ENCODE peak calls at places on chromosomes 13 and 19, in eight cellular contexts. T, Y, X, H, P, G, F and D are unnamed samples.

GRCh38 chr19:33529094-33529676 is 7.6 kb upstream of the PEPD start:
- DNase-seq in T (no peak), Y (no peak), X (no peak), H (no peak), P (no peak), G (no peak), F (no peak), D (no peak)

GRCh38 chr13:96871470-96871869 is 122.8 kb downstream of the OXGR1 start:
- DNase-seq in T (no peak), Y (no peak), X (no peak), H (no peak), P (no peak), G (no peak), F (no peak), D (no peak)

GRCh38 chr19:38336638-38337359 is 1.2 kb downstream of the CATSPERG start:
- DNase-seq in T (peak; percentile 97), Y (peak; percentile 93), X (peak; percentile 89), H (peak; percentile 99), P (peak; percentile 93), G (peak; percentile 91), F (peak; percentile 97), D (peak; percentile 97)

GRCh38 chr19:50317115-50317514 is 12.1 kb downstream of the KCNC3 start:
- DNase-seq in T (no peak), Y (no peak), X (no peak), H (peak; percentile 4), P (no peak), G (no peak), F (no peak), D (no peak)

GRCh38 chr19:32405431-32406160 is at the start of gene DPY19L3:
- DNase-seq in T (peak; percentile 97), Y (peak; percentile 99), X (peak; percentile 53), H (peak; percentile 97), P (peak; percentile 96), G (peak; percentile 92), F (peak; percentile 95), D (peak; percentile 99)

GRCh38 chr19:10079031-10079453 is 7.1 kb upstream of the SHFL start:
- DNase-seq in T (peak; percentile 76), Y (no peak), X (no peak), H (no peak), P (no peak), G (no peak), F (no peak), D (no peak)

GRCh38 chr13:71661921-71662320 is 205.1 kb downstream of the DACH1 start:
- DNase-seq in T (no peak), Y (no peak), X (no peak), H (no peak), P (no peak), G (no peak), F (no peak), D (no peak)

GRCh38 chr13:78599911-78600310 is 3.4 kb downstream of the POU4F1 start:
- DNase-seq in T (no peak), Y (no peak), X (no peak), H (no peak), P (no peak), G (no peak), F (no peak), D (no peak)

GRCh38 chr19:14218615-14219330 is 12.8 kb upstream of the ADGRL1 start:
- DNase-seq in T (no peak), Y (no peak), X (no peak), H (no peak), P (no peak), G (no peak), F (no peak), D (no peak)

GRCh38 chr13:44223785-44224432 is 149.7 kb upstream of the SERP2 start:
- DNase-seq in T (no peak), Y (no peak), X (no peak), H (no peak), P (no peak), G (no peak), F (no peak), D (no peak)

GRCh38 chr19:45638930-45639729 is at the start of gene EML2:
- DNase-seq in T (peak; percentile 68), Y (peak; percentile 84), X (no peak), H (peak; percentile 83), P (peak; percentile 49), G (no peak), F (peak; percentile 89), D (peak; percentile 95)

GRCh38 chr13:26967119-26968038 is 204.2 kb downstream of the USP12 start:
- DNase-seq in T (no peak), Y (no peak), X (no peak), H (no peak), P (no peak), G (no peak), F (no peak), D (no peak)

GRCh38 chr19:6800991-6801396 is 28.5 kb downstream of the VAV1 start:
- DNase-seq in T (no peak), Y (no peak), X (peak; percentile 75), H (no peak), P (no peak), G (no peak), F (peak; percentile 42), D (no peak)

GRCh38 chr13:37615271-37615670 is 16.7 kb upstream of the POSTN start:
- DNase-seq in T (no peak), Y (no peak), X (no peak), H (no peak), P (no peak), G (no peak), F (no peak), D (no peak)

GRCh38 chr13:21208755-21209154 is 32.3 kb downstream of the MRPL57 start:
- DNase-seq in T (no peak), Y (no peak), X (no peak), H (no peak), P (no peak), G (no peak), F (no peak), D (no peak)

DNA sequence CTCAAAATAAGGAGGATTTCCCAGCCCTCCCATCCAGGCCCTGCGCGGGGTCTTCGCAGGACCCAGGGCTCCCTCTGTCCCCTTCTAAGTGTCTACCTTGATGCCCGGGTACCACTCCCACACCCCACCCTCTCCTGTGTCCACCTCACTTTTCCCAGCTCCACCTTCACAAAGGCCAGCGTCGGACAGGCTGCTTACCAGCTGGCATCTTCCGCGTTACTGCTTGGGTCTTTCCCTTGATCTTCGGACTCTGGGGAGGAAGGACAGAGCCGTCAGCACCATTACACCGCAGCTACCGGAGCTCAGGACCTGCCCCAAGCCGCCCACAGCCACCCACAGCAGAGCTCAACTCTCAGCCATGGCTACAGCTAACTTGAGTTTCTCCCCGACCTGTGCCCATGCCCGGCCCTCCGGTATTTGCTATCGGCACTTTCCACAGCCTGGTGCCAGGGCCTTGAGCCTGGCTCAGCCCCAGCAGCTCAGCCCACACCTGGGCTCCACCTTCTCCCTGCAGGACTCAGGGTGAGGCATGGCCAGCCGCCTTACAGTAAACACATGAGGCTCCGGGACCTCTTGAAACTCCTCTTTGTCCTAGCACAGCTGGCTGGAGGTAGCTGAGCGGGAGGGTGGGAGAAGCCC is 3.8 kb downstream of the C13orf46 start:
- DNase-seq in T (peak; percentile 88), Y (no peak), X (no peak), H (peak; percentile 77), P (no peak), G (no peak), F (no peak), D (peak; percentile 62)
- H3K4me3 ChIP-seq in T (no peak overlapping the region), Y (no peak overlapping the region), X (no peak overlapping the region), H (no peak overlapping the region), P (no peak overlapping the region), G (no peak overlapping the region), F (no peak overlapping the region), D (no peak overlapping the region)

DNA sequence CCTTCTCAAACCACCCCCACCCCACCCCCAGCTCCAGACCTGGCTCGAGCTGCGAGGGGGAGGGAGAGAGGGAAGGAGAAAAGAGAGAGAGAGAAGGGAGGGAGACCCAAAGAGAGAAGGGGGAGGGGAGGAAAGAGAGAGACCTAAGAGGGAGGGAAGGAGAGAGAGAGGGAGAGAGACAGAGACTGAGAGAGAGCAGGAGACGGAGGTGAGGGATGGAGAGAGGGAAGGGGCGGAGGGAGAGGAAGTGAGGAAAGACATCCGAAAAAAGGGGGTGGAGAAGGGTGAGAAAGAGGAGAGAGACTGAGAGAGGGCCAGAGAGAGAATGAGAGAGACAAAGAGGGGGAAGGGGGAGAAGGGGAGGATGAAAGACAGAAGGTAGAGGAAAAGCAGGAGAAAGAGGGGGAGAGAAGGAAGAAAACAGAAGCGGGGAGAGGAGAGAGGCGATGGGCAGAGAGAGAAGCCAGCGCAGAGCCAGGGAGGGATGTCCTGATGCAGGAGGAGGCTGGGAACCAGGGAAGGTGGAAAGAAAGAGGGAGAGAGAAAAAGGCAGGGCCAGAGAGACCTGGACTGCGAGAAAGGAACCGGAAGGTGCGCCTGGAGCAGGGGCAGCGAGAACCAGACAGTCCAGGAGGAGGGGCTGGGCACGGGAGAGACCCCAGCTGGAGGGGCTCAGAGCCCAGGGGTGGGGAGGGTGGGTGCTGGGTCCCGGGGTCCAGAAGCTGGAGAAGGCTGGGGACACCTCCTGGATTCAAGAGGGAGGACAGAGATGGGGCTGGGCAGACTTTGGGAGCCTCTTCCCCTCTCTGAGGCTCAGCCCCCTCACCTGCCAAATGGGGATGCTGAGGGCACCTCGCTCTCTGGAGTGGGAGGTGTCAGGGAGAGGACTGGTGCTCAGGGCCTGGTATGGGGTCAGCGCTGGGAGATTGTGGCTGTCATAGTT is 1.7 kb upstream of the SPACA6 start:
- DNase-seq in T (no peak), Y (no peak), X (no peak), H (no peak), P (no peak), G (no peak), F (peak; percentile 96), D (peak; percentile 52)
- H3K4me3 ChIP-seq in T (peak overlapping the region; percentile 43), Y (peak overlapping the region; percentile 52), X (peak overlapping the region; percentile 75), H (no peak overlapping the region), P (peak overlapping the region; percentile 86), G (peak overlapping the region; percentile 95), F (peak overlapping the region; percentile 35), D (peak overlapping the region; percentile 78)

GRCh38 chr13:74206855-74207254 is 72.7 kb upstream of the KLF12 start:
- DNase-seq in T (no peak), Y (no peak), X (no peak), H (no peak), P (no peak), G (no peak), F (no peak), D (no peak)
- H3K4me3 ChIP-seq in T (no peak overlapping the region), Y (no peak overlapping the region), X (no peak overlapping the region), H (no peak overlapping the region), P (no peak overlapping the region), G (no peak overlapping the region), F (no peak overlapping the region), D (no peak overlapping the region)

GRCh38 chr13:109198585-109198984 is 569.2 kb downstream of the MYO16 start:
- DNase-seq in T (no peak), Y (no peak), X (peak; percentile 93), H (no peak), P (no peak), G (no peak), F (no peak), D (no peak)
- H3K4me3 ChIP-seq in T (no peak overlapping the region), Y (no peak overlapping the region), X (no peak overlapping the region), H (no peak overlapping the region), P (no peak overlapping the region), G (no peak overlapping the region), F (no peak overlapping the region), D (no peak overlapping the region)

DNA sequence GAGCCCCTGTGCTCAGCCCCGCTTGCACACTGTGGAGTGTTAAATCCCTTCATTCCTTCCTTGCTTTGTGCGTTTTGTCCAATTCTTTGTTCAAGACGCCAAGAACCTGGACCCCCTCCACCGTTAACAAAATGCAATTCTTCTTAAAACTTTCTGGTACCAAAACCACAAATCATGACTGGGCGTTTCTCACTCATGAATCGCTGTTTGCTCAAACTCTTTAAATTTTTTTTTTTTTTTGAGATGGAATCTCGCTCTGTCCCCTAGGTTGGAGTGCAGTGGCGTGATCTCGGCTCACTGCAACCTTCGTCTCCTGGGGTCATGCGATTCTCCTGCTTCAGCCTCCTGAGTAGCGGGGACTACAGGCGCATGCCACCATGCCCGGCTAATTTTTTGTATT is 841 bp downstream of the ZNF20 start:
- DNase-seq in T (no peak), Y (no peak), X (no peak), H (no peak), P (no peak), G (no peak), F (no peak), D (no peak)
- H3K4me3 ChIP-seq in T (peak overlapping the region; percentile 87), Y (peak overlapping the region; percentile 69), X (peak overlapping the region; percentile 77), H (peak overlapping the region; percentile 91), P (peak overlapping the region; percentile 77), G (peak overlapping the region; percentile 85), F (peak overlapping the region; percentile 91), D (peak overlapping the region; percentile 75)